ENCODE peak calls at places on chromosome 11, in four cellular contexts. G is BE2C, E is fibroblast of the aortic adventitia, K is T-helper 2 cell. C is an unnamed sample.

GRCh38 chr11:35354644-35355043 is 64.7 kb downstream of the SLC1A2 start:
- DNase-seq in G (no peak), E (no peak), K (no peak), C (no peak)

GRCh38 chr11:62931501-62932278 is 10.5 kb upstream of the CHRM1 start:
- DNase-seq in G (no peak), E (no peak), K (no peak), C (no peak)

GRCh38 chr11:117201516-117201866 is 2.3 kb downstream of the TAGLN start:
- DNase-seq in G (no peak), E (no peak), K (no peak), C (no peak)

GRCh38 chr11:67433536-67434394 is 3.7 kb downstream of the PTPRCAP start:
- DNase-seq in G (no peak), E (no peak), K (no peak), C (no peak)

GRCh38 chr11:112564228-112564955 is 303.7 kb upstream of the PLET1 start:
- DNase-seq in G (no peak), E (peak), K (no peak), C (peak)

GRCh38 chr11:115682901-115683300 is 178.7 kb upstream of the CADM1 start:
- DNase-seq in G (no peak), E (no peak), K (no peak), C (no peak)

GRCh38 chr11:13595166-13595565 is 73.3 kb upstream of the FAR1 start:
- DNase-seq in G (no peak), E (peak), K (no peak), C (no peak)

GRCh38 chr11:88358040-88358431 is 20.5 kb upstream of the CTSC start:
- DNase-seq in G (no peak), E (no peak), K (no peak), C (no peak)

GRCh38 chr11:22465620-22466019 is 127.4 kb downstream of the SLC17A6 start:
- DNase-seq in G (no peak), E (no peak), K (no peak), C (no peak)

GRCh38 chr11:59197990-59198389 is 14.7 kb downstream of the MPEG1 start:
- DNase-seq in G (peak), E (peak), K (no peak), C (peak)

GRCh38 chr11:35390737-35391682 is 28.3 kb downstream of the SLC1A2 start:
- DNase-seq in G (no peak), E (peak), K (no peak), C (no peak)

GRCh38 chr11:132648841-132649240 is 883.5 kb downstream of the OPCML start:
- DNase-seq in G (no peak), E (no peak), K (no peak), C (no peak)

GRCh38 chr11:13045734-13046133 is 36.6 kb downstream of the RASSF10 start:
- DNase-seq in G (no peak), E (no peak), K (no peak), C (no peak)

GRCh38 chr11:12599408-12600143 is 74.6 kb upstream of the TEAD1 start:
- DNase-seq in G (peak), E (no peak), K (no peak), C (no peak)

GRCh38 chr11:120172054-120172881 is 34.4 kb upstream of the TRIM29 start:
- DNase-seq in G (peak), E (peak), K (peak), C (peak)

GRCh38 chr11:705646-706438 is at the start of gene EPS8L2:
- DNase-seq in G (no peak), E (no peak), K (no peak), C (no peak)

GRCh38 chr11:80393210-80393609 is 952.4 kb upstream of the TENM4 start:
- DNase-seq in G (no peak), E (no peak), K (no peak), C (no peak)

GRCh38 chr11:7512525-7513209 is 1.1 kb upstream of the PPFIBP2 start:
- DNase-seq in G (peak), E (peak), K (peak), C (peak)

GRCh38 chr11:95081010-95081409 is 8.6 kb upstream of the ENDOD1 start:
- DNase-seq in G (no peak), E (no peak), K (no peak), C (no peak)

GRCh38 chr11:2303627-2304155 is 1.9 kb downstream of the TSPAN32 start:
- DNase-seq in G (no peak), E (no peak), K (no peak), C (no peak)

GRCh38 chr11:18312012-18312411 is 9.9 kb downstream of the HPS5 start:
- DNase-seq in G (no peak), E (peak), K (no peak), C (no peak)

GRCh38 chr11:57001674-57002401 is 13.1 kb downstream of the OR5AK2 start:
- DNase-seq in G (no peak), E (peak), K (no peak), C (no peak)

GRCh38 chr11:128766687-128767086 is 72.8 kb downstream of the FLI1 start:
- DNase-seq in G (no peak), E (peak), K (no peak), C (no peak)

GRCh38 chr11:90803366-90803765 is 580.5 kb upstream of the CHORDC1 start:
- DNase-seq in G (no peak), E (no peak), K (no peak), C (no peak)

GRCh38 chr11:12724301-12725046 is 50.3 kb downstream of the TEAD1 start:
- DNase-seq in G (peak), E (peak), K (no peak), C (no peak)

GRCh38 chr11:134124660-134125451 is 56.0 kb downstream of the JAM3 start:
- DNase-seq in G (peak), E (peak), K (no peak), C (peak)

GRCh38 chr11:111923951-111924350 is 5.2 kb downstream of the C11orf52 start:
- DNase-seq in G (no peak), E (no peak), K (no peak), C (no peak)

GRCh38 chr11:33366918-33367317 is 109.7 kb downstream of the HIPK3 start:
- DNase-seq in G (no peak), E (no peak), K (no peak), C (no peak)

GRCh38 chr11:26331911-26332571 is at the start of gene ANO3:
- DNase-seq in G (peak), E (peak), K (no peak), C (peak)

GRCh38 chr11:12150831-12151382 is 40.5 kb downstream of the MICAL2 start:
- DNase-seq in G (no peak), E (peak), K (no peak), C (no peak)

GRCh38 chr11:114448749-114449484 is 9.7 kb downstream of the REXO2 start:
- DNase-seq in G (no peak), E (peak), K (no peak), C (no peak)

GRCh38 chr11:94272738-94273313 is 31.6 kb upstream of the IZUMO1R start:
- DNase-seq in G (no peak), E (no peak), K (no peak), C (no peak)

GRCh38 chr11:113195728-113196127 is 118.7 kb upstream of the TTC12 start:
- DNase-seq in G (no peak), E (no peak), K (no peak), C (no peak)

GRCh38 chr11:63670738-63671321 is 346 bp downstream of the ATL3 start:
- DNase-seq in G (peak), E (no peak), K (no peak), C (peak)

GRCh38 chr11:116601734-116602636 is 170.8 kb downstream of the BUD13 start:
- DNase-seq in G (no peak), E (peak), K (no peak), C (peak)

GRCh38 chr11:120789391-120789790 is 234.5 kb upstream of the TBCEL start:
- DNase-seq in G (no peak), E (no peak), K (no peak), C (no peak)

GRCh38 chr11:24181395-24182047 is 315.3 kb upstream of the LUZP2 start:
- DNase-seq in G (no peak), E (no peak), K (no peak), C (no peak)

GRCh38 chr11:69922015-69922595 is 102.9 kb upstream of the FGF3 start:
- DNase-seq in G (no peak), E (no peak), K (no peak), C (no peak)

GRCh38 chr11:67998150-67999045 is 5.5 kb downstream of the UNC93B1 start:
- DNase-seq in G (no peak), E (no peak), K (no peak), C (no peak)